ENCODE peak calls at places on chromosomes 2 and 18, in four cellular contexts. G is NCI-H2029 treated with DMSO at 0.1 percent for 48 hours, U is AG04449, E is iPS-NIHi11. M is an unnamed sample.

GRCh38 chr2:54321062-54321461 is 65.0 kb upstream of the TSPYL6 start:
- DNase-seq in E (no peak), U (no peak), G (no peak), M (no peak)

GRCh38 chr2:191607101-191607500 is 70.8 kb upstream of the NABP1 start:
- DNase-seq in U (no peak), G (no peak), E (no peak), M (no peak)

GRCh38 chr2:184530239-184530638 is 68.1 kb upstream of the ZNF804A start:
- DNase-seq in E (no peak), U (no peak), G (no peak), M (no peak)

GRCh38 chr18:57430166-57430958 is 4.8 kb upstream of the ONECUT2 start:
- DNase-seq in U (no peak), G (no peak), E (peak; percentile 50), M (no peak)

GRCh38 chr2:69359371-69359770 is 27.7 kb downstream of the GFPT1 start:
- DNase-seq in U (no peak), E (no peak), G (no peak), M (no peak)

GRCh38 chr2:164661349-164661748 is 40.1 kb upstream of the GRB14 start:
- DNase-seq in E (no peak), U (no peak), G (no peak), M (no peak)

GRCh38 chr18:27723168-27723567 is 453.8 kb downstream of the CDH2 start:
- DNase-seq in U (no peak), E (no peak), G (no peak), M (no peak)

GRCh38 chr2:59301466-59302402 is 1060.6 kb upstream of the FANCL start:
- DNase-seq in G (no peak), U (peak; percentile 31), E (peak; percentile 72), M (peak; percentile 29)

GRCh38 chr2:134137182-134137595 is 116.7 kb upstream of the MGAT5 start:
- DNase-seq in E (no peak), U (no peak), G (no peak), M (peak; percentile 41)

GRCh38 chr18:12423393-12423792 is 15.7 kb downstream of the PRELID3A start:
- DNase-seq in E (no peak), G (no peak), U (no peak), M (no peak)

GRCh38 chr2:212794471-212794870 is 255.9 kb upstream of the ERBB4 start:
- DNase-seq in G (no peak), E (no peak), U (no peak), M (no peak)